ENCODE peak calls at places on chromosomes 3 and 15, in five cellular contexts. One of them, this sample, is unnamed.

GRCh38 chr15:29044506-29044905 is 158.7 kb downstream of the APBA2 start:
- DNase-seq in GM12892: no peak
- DNase-seq in left colon: no peak
- DNase-seq in nucleus accumbens: no peak
- DNase-seq in A673: no peak
- DNase-seq in this sample: peak; percentile 66

GRCh38 chr15:67601008-67601620 is 58.6 kb downstream of the MAP2K5 start:
- DNase-seq in GM12892: no peak
- DNase-seq in left colon: no peak
- DNase-seq in nucleus accumbens: no peak
- DNase-seq in A673: peak; percentile 41
- DNase-seq in this sample: no peak

GRCh38 chr15:58165661-58166060 is 27.5 kb downstream of the AQP9 start:
- DNase-seq in GM12892: no peak
- DNase-seq in left colon: peak; percentile 30
- DNase-seq in nucleus accumbens: no peak
- DNase-seq in A673: no peak
- DNase-seq in this sample: peak; percentile 4

GRCh38 chr15:71807691-71808091 is 2.7 kb upstream of the NR2E3 start:
- DNase-seq in GM12892: no peak
- DNase-seq in left colon: no peak
- DNase-seq in nucleus accumbens: no peak
- DNase-seq in A673: peak; percentile 32
- DNase-seq in this sample: peak; percentile 52

GRCh38 chr3:183050706-183051105 is 48.6 kb downstream of the MCCC1 start:
- DNase-seq in GM12892: no peak
- DNase-seq in left colon: no peak
- DNase-seq in nucleus accumbens: no peak
- DNase-seq in A673: peak; percentile 11
- DNase-seq in this sample: peak; percentile 9

GRCh38 chr3:53147161-53147902 is 13.7 kb upstream of the PRKCD start:
- DNase-seq in GM12892: no peak
- DNase-seq in left colon: no peak
- DNase-seq in nucleus accumbens: no peak
- DNase-seq in A673: no peak
- DNase-seq in this sample: no peak

GRCh38 chr15:51100785-51101489 is 6.2 kb upstream of the TNFAIP8L3 start:
- DNase-seq in GM12892: no peak
- DNase-seq in left colon: no peak
- DNase-seq in nucleus accumbens: no peak
- DNase-seq in A673: no peak
- DNase-seq in this sample: no peak

GRCh38 chr15:78000089-78000926 is 77.2 kb downstream of the TBC1D2B start:
- DNase-seq in GM12892: peak; percentile 62
- DNase-seq in left colon: peak; percentile 93
- DNase-seq in nucleus accumbens: peak; percentile 23
- DNase-seq in A673: peak; percentile 77
- DNase-seq in this sample: peak; percentile 22

GRCh38 chr3:65548848-65549625 is 489.7 kb downstream of the MAGI1 start:
- DNase-seq in GM12892: no peak
- DNase-seq in left colon: peak; percentile 28
- DNase-seq in nucleus accumbens: peak; percentile 38
- DNase-seq in A673: peak; percentile 29
- DNase-seq in this sample: no peak

GRCh38 chr3:9666704-9667445 is 17.6 kb downstream of the MTMR14 start:
- DNase-seq in GM12892: no peak
- DNase-seq in left colon: no peak
- DNase-seq in nucleus accumbens: no peak
- DNase-seq in A673: no peak
- DNase-seq in this sample: no peak

GRCh38 chr15:61828860-61829513 is 231.3 kb downstream of the VPS13C start:
- DNase-seq in GM12892: no peak
- DNase-seq in left colon: no peak
- DNase-seq in nucleus accumbens: no peak
- DNase-seq in A673: no peak
- DNase-seq in this sample: no peak

GRCh38 chr3:52533623-52534280 is at the start of gene NT5DC2:
- DNase-seq in GM12892: peak; percentile 91
- DNase-seq in left colon: peak; percentile 69
- DNase-seq in nucleus accumbens: peak; percentile 64
- DNase-seq in A673: peak; percentile 71
- DNase-seq in this sample: peak; percentile 62

GRCh38 chr3:194135806-194136518 is at the start of gene HES1:
- DNase-seq in GM12892: peak; percentile 67
- DNase-seq in left colon: peak; percentile 92
- DNase-seq in nucleus accumbens: peak; percentile 81
- DNase-seq in A673: peak; percentile 98
- DNase-seq in this sample: peak; percentile 98

GRCh38 chr3:126664591-126665214 is 9.8 kb upstream of the TXNRD3 start:
- DNase-seq in GM12892: no peak
- DNase-seq in left colon: no peak
- DNase-seq in nucleus accumbens: no peak
- DNase-seq in A673: no peak
- DNase-seq in this sample: peak; percentile 58

GRCh38 chr15:65839354-65839901 is 29.9 kb upstream of the RAB11A start:
- DNase-seq in GM12892: no peak
- DNase-seq in left colon: no peak
- DNase-seq in nucleus accumbens: no peak
- DNase-seq in A673: no peak
- DNase-seq in this sample: no peak

GRCh38 chr3:152257246-152258074 is 11.3 kb upstream of the MBNL1 start:
- DNase-seq in GM12892: no peak
- DNase-seq in left colon: no peak
- DNase-seq in nucleus accumbens: no peak
- DNase-seq in A673: no peak
- DNase-seq in this sample: peak; percentile 61

GRCh38 chr3:61562042-61562809 is 855 bp downstream of the PTPRG start:
- DNase-seq in GM12892: peak; percentile 12
- DNase-seq in left colon: peak; percentile 25
- DNase-seq in nucleus accumbens: no peak
- DNase-seq in A673: no peak
- DNase-seq in this sample: peak; percentile 13

GRCh38 chr15:33639051-33639450 is 328.3 kb downstream of the RYR3 start:
- DNase-seq in GM12892: no peak
- DNase-seq in left colon: no peak
- DNase-seq in nucleus accumbens: no peak
- DNase-seq in A673: no peak
- DNase-seq in this sample: no peak

GRCh38 chr15:57457726-57458125 is 81.4 kb downstream of the CGNL1 start:
- DNase-seq in GM12892: no peak
- DNase-seq in left colon: no peak
- DNase-seq in nucleus accumbens: no peak
- DNase-seq in A673: peak; percentile 10
- DNase-seq in this sample: no peak

GRCh38 chr3:106204160-106204868 is 335.5 kb upstream of the CBLB start:
- DNase-seq in GM12892: no peak
- DNase-seq in left colon: no peak
- DNase-seq in nucleus accumbens: no peak
- DNase-seq in A673: no peak
- DNase-seq in this sample: peak; percentile 13

GRCh38 chr3:14431928-14432834 is 29.8 kb downstream of the SLC6A6 start:
- DNase-seq in GM12892: peak; percentile 96
- DNase-seq in left colon: peak; percentile 86
- DNase-seq in nucleus accumbens: peak; percentile 77
- DNase-seq in A673: peak; percentile 95
- DNase-seq in this sample: peak; percentile 93

GRCh38 chr15:57379487-57379886 is 3.2 kb downstream of the CGNL1 start:
- DNase-seq in GM12892: no peak
- DNase-seq in left colon: no peak
- DNase-seq in nucleus accumbens: no peak
- DNase-seq in A673: no peak
- DNase-seq in this sample: no peak

GRCh38 chr3:126208618-126209256 is 28.4 kb upstream of the ALDH1L1 start:
- DNase-seq in GM12892: no peak
- DNase-seq in left colon: peak; percentile 94
- DNase-seq in nucleus accumbens: peak; percentile 39
- DNase-seq in A673: peak; percentile 98
- DNase-seq in this sample: peak; percentile 98

GRCh38 chr3:37223084-37223975 is 48.9 kb upstream of the LRRFIP2 start:
- DNase-seq in GM12892: no peak
- DNase-seq in left colon: no peak
- DNase-seq in nucleus accumbens: no peak
- DNase-seq in A673: no peak
- DNase-seq in this sample: peak; percentile 90

GRCh38 chr3:126846316-126846715 is 136.6 kb upstream of the PLXNA1 start:
- DNase-seq in GM12892: no peak
- DNase-seq in left colon: no peak
- DNase-seq in nucleus accumbens: no peak
- DNase-seq in A673: peak; percentile 19
- DNase-seq in this sample: peak; percentile 22

GRCh38 chr15:23855260-23855659 is 168.2 kb upstream of the NDN start:
- DNase-seq in GM12892: no peak
- DNase-seq in left colon: no peak
- DNase-seq in nucleus accumbens: no peak
- DNase-seq in A673: no peak
- DNase-seq in this sample: no peak

GRCh38 chr15:67097893-67098740 is 32.7 kb downstream of the SMAD3 start:
- DNase-seq in GM12892: no peak
- DNase-seq in left colon: peak; percentile 35
- DNase-seq in nucleus accumbens: no peak
- DNase-seq in A673: peak; percentile 76
- DNase-seq in this sample: peak; percentile 94

GRCh38 chr3:16301490-16301889 is 36.5 kb downstream of the OXNAD1 start:
- DNase-seq in GM12892: no peak
- DNase-seq in left colon: no peak
- DNase-seq in nucleus accumbens: no peak
- DNase-seq in A673: no peak
- DNase-seq in this sample: no peak

GRCh38 chr15:80264031-80264430 is 12.0 kb upstream of the CTXND1 start:
- DNase-seq in GM12892: no peak
- DNase-seq in left colon: no peak
- DNase-seq in nucleus accumbens: no peak
- DNase-seq in A673: no peak
- DNase-seq in this sample: peak; percentile 8

GRCh38 chr3:119815716-119816115 is 33.8 kb downstream of the NR1I2 start:
- DNase-seq in GM12892: no peak
- DNase-seq in left colon: no peak
- DNase-seq in nucleus accumbens: no peak
- DNase-seq in A673: no peak
- DNase-seq in this sample: no peak

GRCh38 chr3:127068111-127068810 is 85.3 kb downstream of the PLXNA1 start:
- DNase-seq in GM12892: no peak
- DNase-seq in left colon: no peak
- DNase-seq in nucleus accumbens: no peak
- DNase-seq in A673: no peak
- DNase-seq in this sample: no peak

GRCh38 chr3:143134446-143134845 is 14.9 kb downstream of the CHST2 start:
- DNase-seq in GM12892: no peak
- DNase-seq in left colon: no peak
- DNase-seq in nucleus accumbens: peak; percentile 10
- DNase-seq in A673: peak; percentile 26
- DNase-seq in this sample: peak; percentile 59

GRCh38 chr3:157572559-157573270 is 69.5 kb upstream of the VEPH1 start:
- DNase-seq in GM12892: peak; percentile 14
- DNase-seq in left colon: no peak
- DNase-seq in nucleus accumbens: peak; percentile 3
- DNase-seq in A673: peak; percentile 71
- DNase-seq in this sample: peak; percentile 69